ENCODE peak calls at places on chromosomes 16 and 17, in seven cellular contexts. R, Z, H, N, Y, U and Q are unnamed samples.

GRCh38 chr16:27784351-27785306 is 234.7 kb downstream of the KATNIP start:
- DNase-seq in R (no peak), Y (no peak), H (no peak), U (no peak), N (no peak), Z (no peak), Q (no peak)

GRCh38 chr17:9360610-9361571 is 214.7 kb downstream of the STX8 start:
- DNase-seq in Z (no peak), N (peak), U (no peak), R (no peak), Y (no peak), H (no peak), Q (peak)

GRCh38 chr17:81036128-81036891 is 1.4 kb downstream of the BAIAP2 start:
- DNase-seq in N (no peak), U (no peak), Z (no peak), Y (no peak), R (peak), H (no peak), Q (no peak)

GRCh38 chr17:44905006-44906000 is 6.1 kb upstream of the EFTUD2 start:
- DNase-seq in H (no peak), N (no peak), Z (peak), U (no peak), Y (no peak), R (no peak), Q (no peak)

GRCh38 chr17:54814371-54814770 is 86.3 kb upstream of the TOM1L1 start:
- DNase-seq in R (no peak), N (no peak), Y (no peak), H (no peak), U (no peak), Z (no peak), Q (no peak)

GRCh38 chr16:88999457-89000206 is 22.6 kb upstream of the CBFA2T3 start:
- DNase-seq in N (no peak), U (no peak), R (no peak), Z (no peak), H (peak), Y (no peak), Q (no peak)

GRCh38 chr16:12006637-12007036 is 30.1 kb downstream of the SNX29 start:
- DNase-seq in U (no peak), N (no peak), H (no peak), Y (no peak), R (no peak), Z (no peak), Q (no peak)

GRCh38 chr17:78174332-78174869 is 6.0 kb downstream of the SYNGR2 start:
- DNase-seq in Y (no peak), H (no peak), R (peak), N (no peak), U (peak), Z (peak), Q (no peak)

GRCh38 chr17:50177983-50178834 is 12.4 kb downstream of the SGCA start:
- DNase-seq in U (peak), H (peak), N (peak), R (peak), Y (peak), Z (no peak), Q (no peak)

GRCh38 chr16:30369091-30369937 is 980 bp downstream of the TBC1D10B start:
- DNase-seq in R (peak), N (no peak), Z (no peak), U (no peak), H (peak), Y (peak), Q (no peak)

GRCh38 chr17:48045270-48046001 is 2.7 kb upstream of the NFE2L1 start:
- DNase-seq in H (no peak), N (no peak), Y (no peak), R (no peak), Z (no peak), U (no peak), Q (no peak)

GRCh38 chr16:58422809-58423208 is 30.5 kb downstream of the GINS3 start:
- DNase-seq in Z (no peak), U (no peak), H (no peak), N (no peak), R (no peak), Y (no peak), Q (no peak)

GRCh38 chr17:12664894-12665262 is 812 bp upstream of the MYOCD start:
- DNase-seq in Z (no peak), N (no peak), H (peak), U (no peak), Y (peak), R (no peak), Q (no peak)

GRCh38 chr17:2275722-2276121 is 27.9 kb downstream of the SMG6 start:
- DNase-seq in U (no peak), H (no peak), Z (no peak), R (no peak), Y (no peak), N (no peak), Q (no peak)

GRCh38 chr16:89312598-89313299 is 95.2 kb downstream of the ZNF778 start:
- DNase-seq in R (peak), Y (no peak), Z (no peak), U (no peak), H (no peak), N (no peak), Q (no peak)

GRCh38 chr17:16941072-16941641 is 30.8 kb downstream of the TNFRSF13B start:
- DNase-seq in Z (peak), N (no peak), H (no peak), Y (no peak), R (peak), U (no peak), Q (no peak)

GRCh38 chr17:50221500-50222480 is 20.4 kb upstream of the COL1A1 start:
- DNase-seq in U (peak), R (peak), Z (no peak), N (no peak), Y (no peak), H (no peak), Q (no peak)

GRCh38 chr17:62179525-62180161 is 114.6 kb upstream of the MED13 start:
- DNase-seq in U (no peak), N (no peak), Z (no peak), R (no peak), Y (no peak), H (no peak), Q (peak)

GRCh38 chr16:15701975-15702970 is 52.2 kb downstream of the NDE1 start:
- DNase-seq in N (no peak), H (no peak), Z (no peak), Y (no peak), R (peak), U (no peak), Q (no peak)

GRCh38 chr17:65514082-65514481 is 47.4 kb downstream of the AXIN2 start:
- DNase-seq in Z (no peak), Y (no peak), H (no peak), N (no peak), U (no peak), R (no peak), Q (no peak)

GRCh38 chr16:12027091-12027490 is 50.6 kb downstream of the SNX29 start:
- DNase-seq in Z (no peak), Y (no peak), H (peak), N (no peak), R (no peak), U (peak), Q (no peak)

GRCh38 chr17:8696456-8696855 is 48.2 kb downstream of the CCDC42 start:
- DNase-seq in H (peak), U (no peak), N (no peak), R (no peak), Z (no peak), Y (no peak), Q (no peak)

GRCh38 chr17:50055055-50055425 is 870 bp upstream of the ITGA3 start:
- DNase-seq in Z (peak), R (no peak), N (no peak), Y (peak), U (no peak), H (peak), Q (no peak)

GRCh38 chr17:69335018-69335417 is 8.1 kb upstream of the ABCA5 start:
- DNase-seq in H (peak), U (peak), N (no peak), Z (no peak), Y (no peak), R (no peak), Q (no peak)

GRCh38 chr17:5912927-5913565 is 157.1 kb upstream of the WSCD1 start:
- DNase-seq in U (no peak), Z (no peak), Y (no peak), H (no peak), N (no peak), R (no peak), Q (no peak)

GRCh38 chr17:8532021-8532420 is 96.3 kb downstream of the NDEL1 start:
- DNase-seq in H (no peak), Z (no peak), Y (no peak), R (no peak), N (no peak), U (no peak), Q (no peak)

GRCh38 chr16:20944861-20945390 is 44.4 kb downstream of the LYRM1 start:
- DNase-seq in Z (no peak), Y (no peak), N (no peak), H (peak), R (no peak), U (peak), Q (no peak)

GRCh38 chr16:87201777-87202176 is 115.4 kb downstream of the C16orf95 start:
- DNase-seq in R (no peak), N (no peak), Y (no peak), U (no peak), Z (no peak), H (no peak), Q (no peak)

GRCh38 chr16:56311208-56312027 is 113.9 kb downstream of the AMFR start:
- DNase-seq in R (peak), N (no peak), Y (no peak), H (peak), Z (no peak), U (no peak), Q (no peak)
- TF ChIP-seq CTCF in R (no peak), N (no peak), Y (peak), H (peak), Z (peak), U (peak), Q (peak)

DNA sequence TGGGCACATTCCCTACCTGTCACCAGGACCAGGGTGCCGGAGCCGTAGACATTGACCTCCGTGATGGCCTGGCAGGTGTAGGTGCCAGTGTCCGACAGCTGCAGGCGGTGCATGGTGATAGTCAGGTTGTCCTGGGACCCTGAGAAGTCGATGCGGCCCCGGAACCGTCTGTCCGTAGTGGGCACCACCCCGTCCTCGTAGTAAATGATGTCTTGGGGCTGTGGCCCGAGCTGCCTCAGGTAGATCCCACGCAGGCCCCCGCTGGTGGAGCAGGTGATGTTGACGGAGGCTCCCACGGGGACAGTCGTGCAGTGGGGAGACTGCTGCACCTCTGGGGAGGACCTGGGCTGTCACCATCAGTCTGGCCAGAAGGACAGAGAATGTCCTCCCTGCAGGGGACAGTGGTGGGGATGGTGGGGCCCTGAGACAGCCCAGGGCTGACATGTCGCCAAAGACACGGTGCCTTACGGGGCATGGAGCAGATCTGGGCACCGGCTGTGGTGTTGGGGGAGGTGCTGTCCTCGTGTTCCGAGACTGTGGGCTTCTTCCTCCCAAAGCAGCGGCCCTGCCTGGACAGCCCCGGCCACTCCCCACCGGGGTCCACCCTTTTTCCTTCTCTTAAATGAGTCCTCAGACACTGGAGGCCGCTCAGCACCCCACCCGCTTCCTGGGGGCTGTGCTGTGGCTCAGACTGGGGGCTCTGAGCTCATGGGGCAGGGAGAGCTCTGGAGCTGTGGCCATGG is 586 bp downstream of the CD7 start:
- DNase-seq in N (no peak), R (no peak), Y (no peak), Z (no peak), H (no peak), U (no peak), Q (no peak)
- H3K4me3 ChIP-seq in N (no peak), R (no peak), Y (no peak), Z (no peak), H (no peak), U (no peak), Q (no peak)

GRCh38 chr17:18045691-18046090 is 6.5 kb downstream of the GID4 start:
- DNase-seq in H (no peak), U (no peak), R (no peak), N (no peak), Y (no peak), Z (no peak), Q (no peak)
- TF ChIP-seq CTCF in H (no peak), U (no peak), R (no peak), N (no peak), Y (no peak), Z (no peak), Q (no peak)

GRCh38 chr17:43648916-43649315 is 12.8 kb downstream of the MEOX1 start:
- DNase-seq in U (no peak), Z (no peak), N (no peak), R (no peak), Y (no peak), H (no peak), Q (no peak)

GRCh38 chr17:43641416-43641815 is 20.3 kb downstream of the MEOX1 start:
- DNase-seq in Y (no peak), R (peak), H (no peak), U (no peak), N (no peak), Z (no peak), Q (no peak)

GRCh38 chr17:43645765-43646481 is 15.8 kb downstream of the MEOX1 start:
- DNase-seq in U (no peak), R (peak), H (peak), Y (peak), N (no peak), Z (no peak), Q (no peak)

GRCh38 chr17:43644081-43644480 is 17.6 kb downstream of the MEOX1 start:
- DNase-seq in Z (no peak), Y (no peak), N (no peak), R (peak), H (no peak), U (no peak), Q (no peak)

DNA sequence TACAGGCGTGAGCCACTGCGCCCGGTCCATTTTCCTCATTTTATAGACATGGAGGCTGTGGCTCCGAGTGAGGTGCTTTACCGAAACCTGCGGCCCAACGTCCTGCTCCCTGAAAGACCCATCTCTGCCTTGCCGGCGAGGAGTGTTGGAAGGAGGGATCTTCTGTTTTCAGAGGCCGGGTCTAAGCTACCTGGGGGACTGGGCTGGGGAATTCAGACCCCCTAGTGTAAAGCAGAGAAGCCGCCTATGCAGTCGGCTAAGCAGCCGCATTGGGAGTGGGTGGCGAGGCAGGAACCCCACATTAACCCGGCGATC is 16.3 kb downstream of the MEOX1 start:
- DNase-seq in Z (no peak), H (peak), N (no peak), R (no peak), Y (no peak), U (no peak), Q (no peak)
- H3K4me3 ChIP-seq in Z (peak), H (peak), N (no peak), R (no peak), Y (no peak), U (no peak), Q (no peak)

GRCh38 chr16:23182675-23183485 is at the start of gene SCNN1G:
- DNase-seq in H (peak), Z (no peak), R (peak), U (peak), N (no peak), Y (peak), Q (no peak)
- TF ChIP-seq CTCF in H (no peak), Z (no peak), R (peak), U (no peak), N (no peak), Y (peak), Q (no peak)

GRCh38 chr17:28646039-28646754 is 1.2 kb upstream of the BLTP2 start:
- DNase-seq in R (no peak), Z (no peak), Y (no peak), N (no peak), U (no peak), H (no peak), Q (no peak)
- H3K4me3 ChIP-seq in R (no peak), Z (peak), Y (no peak), N (no peak), U (peak), H (no peak), Q (no peak)